ENCODE peak calls at places on chromosomes 2 and 18, in seven cellular contexts. U is endodermal cell, F is aorta, E is SJSA1, Z is lower lobe of right lung, H is astrocyte, M is cardiac muscle cell. Q is an unnamed sample.

GRCh38 chr2:66872926-66873714 is 438.2 kb downstream of the MEIS1 start:
- DNase-seq in U (no peak), F (no peak), E (no peak), Z (no peak), H (no peak), M (no peak), Q (no peak)

GRCh38 chr2:120175000-120175581 is 48.1 kb downstream of the TMEM185B start:
- DNase-seq in U (no peak), F (no peak), E (no peak), Z (no peak), H (peak; percentile 32), M (peak; percentile 70), Q (no peak)

GRCh38 chr2:25257032-25257455 is 84.7 kb downstream of the DNMT3A start:
- DNase-seq in U (no peak), F (no peak), E (no peak), Z (no peak), H (peak; percentile 70), M (peak; percentile 91), Q (no peak)

GRCh38 chr2:71528749-71529148 is 75.4 kb downstream of the DYSF start:
- DNase-seq in U (peak; percentile 33), F (peak; percentile 23), E (no peak), Z (no peak), H (no peak), M (no peak), Q (peak; percentile 20)

GRCh38 chr18:78582131-78582789 is 397.4 kb upstream of the SALL3 start:
- DNase-seq in U (no peak), F (no peak), E (no peak), Z (no peak), H (no peak), M (no peak), Q (no peak)

GRCh38 chr2:1886405-1886992 is 142.2 kb upstream of the PXDN start:
- DNase-seq in U (peak; percentile 93), F (no peak), E (peak; percentile 68), Z (peak; percentile 77), H (peak; percentile 40), M (peak; percentile 87), Q (peak; percentile 54)

GRCh38 chr18:78506031-78506461 is 473.6 kb upstream of the SALL3 start:
- DNase-seq in U (peak; percentile 88), F (peak; percentile 26), E (no peak), Z (no peak), H (no peak), M (peak; percentile 9), Q (no peak)

GRCh38 chr2:240229603-240230423 is 89.4 kb upstream of the OTOS start:
- DNase-seq in U (no peak), F (no peak), E (no peak), Z (no peak), H (no peak), M (no peak), Q (no peak)

GRCh38 chr18:57845468-57846103 is 42.5 kb upstream of the ATP8B1 start:
- DNase-seq in U (no peak), F (no peak), E (no peak), Z (no peak), H (no peak), M (no peak), Q (no peak)

GRCh38 chr2:240914645-240915525 is 8.7 kb downstream of the CROCC2 start:
- DNase-seq in U (no peak), F (peak; percentile 44), E (no peak), Z (peak; percentile 41), H (no peak), M (no peak), Q (no peak)

GRCh38 chr18:48490641-48491040 is 48.2 kb upstream of the CTIF start:
- DNase-seq in U (no peak), F (no peak), E (no peak), Z (no peak), H (peak; percentile 57), M (no peak), Q (no peak)

GRCh38 chr2:15579641-15580040 is 12.0 kb upstream of the DDX1 start:
- DNase-seq in U (peak; percentile 58), F (no peak), E (no peak), Z (no peak), H (peak; percentile 75), M (no peak), Q (no peak)

DNA sequence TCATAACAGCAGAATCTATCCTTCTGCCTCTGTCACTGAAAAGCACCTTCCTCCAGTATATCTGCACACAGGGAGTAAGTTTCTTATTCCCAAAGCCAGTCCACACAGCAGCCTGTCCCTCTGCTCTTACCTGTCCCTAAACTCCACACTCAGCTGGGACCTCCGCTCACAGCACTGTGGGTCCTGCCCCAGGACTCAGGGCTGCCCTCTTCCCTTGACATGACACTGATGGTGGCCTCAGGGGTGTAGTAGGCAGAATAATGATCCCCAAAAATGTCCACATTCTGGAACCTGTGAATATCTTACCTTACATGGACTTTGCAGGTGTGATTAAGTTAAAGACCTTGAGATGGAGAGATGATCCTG is 39.7 kb upstream of the EML4 start:
- DNase-seq in U (no peak), F (no peak), E (no peak), Z (no peak), H (no peak), M (no peak), Q (no peak)
- H3K36me3 ChIP-seq in U (no peaks in the 10 kb centered on the region), F (no peaks in the 10 kb centered on the region), E (no peaks in the 10 kb centered on the region), Z (no peaks in the 10 kb centered on the region), H (no peaks in the 10 kb centered on the region), M (no peaks in the 10 kb centered on the region), Q (no peaks in the 10 kb centered on the region)

DNA sequence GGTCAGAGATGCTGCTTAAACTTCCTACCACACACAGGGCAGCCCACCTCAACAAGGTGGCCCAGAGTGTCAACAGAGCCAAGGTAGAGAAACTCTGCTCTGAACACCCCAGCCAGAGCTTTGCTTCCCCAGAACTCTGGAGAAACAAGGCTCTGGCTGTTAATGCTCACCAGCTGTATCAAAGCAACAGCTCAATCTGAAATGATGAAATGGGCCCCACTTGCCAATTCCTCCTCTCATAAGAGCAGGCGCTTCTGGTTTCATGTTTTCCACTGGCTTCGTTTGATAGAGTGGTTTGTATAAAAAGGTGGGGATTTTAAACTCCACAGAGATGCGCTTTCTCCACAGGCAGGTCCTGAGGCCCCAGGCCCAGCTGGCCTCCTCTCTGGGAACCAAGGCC is 60.9 kb upstream of the TFCP2L1 start:
- DNase-seq in U (no peak), F (no peak), E (no peak), Z (no peak), H (no peak), M (no peak), Q (peak; percentile 21)
- H3K36me3 ChIP-seq in U (peaks cover 88% of the 10 kb centered on the region), F (peaks cover 6% of the 10 kb centered on the region), E (peaks cover 77% of the 10 kb centered on the region), Z (peaks cover 96% of the 10 kb centered on the region), H (peaks cover 22% of the 10 kb centered on the region), M (peaks cover 51% of the 10 kb centered on the region), Q (peaks cover 94% of the 10 kb centered on the region)

GRCh38 chr18:31492671-31493070 is 5.3 kb upstream of the DSG2 start:
- DNase-seq in U (no peak), F (no peak), E (no peak), Z (no peak), H (no peak), M (no peak), Q (no peak)
- H3K36me3 ChIP-seq in U (no peaks in the 10 kb centered on the region), F (no peaks in the 10 kb centered on the region), E (no peaks in the 10 kb centered on the region), Z (no peaks in the 10 kb centered on the region), H (no peaks in the 10 kb centered on the region), M (no peaks in the 10 kb centered on the region), Q (no peaks in the 10 kb centered on the region)

GRCh38 chr18:54157646-54158045 is 66.8 kb downstream of the MBD2 start:
- DNase-seq in U (no peak), F (no peak), E (no peak), Z (no peak), H (no peak), M (no peak), Q (no peak)
- H3K36me3 ChIP-seq in U (no peaks in the 10 kb centered on the region), F (peaks cover 4% of the 10 kb centered on the region), E (peaks cover 76% of the 10 kb centered on the region), Z (peaks cover 96% of the 10 kb centered on the region), H (peaks cover 26% of the 10 kb centered on the region), M (peaks cover 18% of the 10 kb centered on the region), Q (peaks cover 60% of the 10 kb centered on the region)

GRCh38 chr2:117917223-117917917 is 96.5 kb downstream of the CCDC93 start:
- DNase-seq in U (peak; percentile 57), F (no peak), E (no peak), Z (no peak), H (no peak), M (peak; percentile 5), Q (no peak)

GRCh38 chr2:117921520-117921919 is 92.3 kb downstream of the CCDC93 start:
- DNase-seq in U (no peak), F (no peak), E (no peak), Z (no peak), H (no peak), M (no peak), Q (no peak)

DNA sequence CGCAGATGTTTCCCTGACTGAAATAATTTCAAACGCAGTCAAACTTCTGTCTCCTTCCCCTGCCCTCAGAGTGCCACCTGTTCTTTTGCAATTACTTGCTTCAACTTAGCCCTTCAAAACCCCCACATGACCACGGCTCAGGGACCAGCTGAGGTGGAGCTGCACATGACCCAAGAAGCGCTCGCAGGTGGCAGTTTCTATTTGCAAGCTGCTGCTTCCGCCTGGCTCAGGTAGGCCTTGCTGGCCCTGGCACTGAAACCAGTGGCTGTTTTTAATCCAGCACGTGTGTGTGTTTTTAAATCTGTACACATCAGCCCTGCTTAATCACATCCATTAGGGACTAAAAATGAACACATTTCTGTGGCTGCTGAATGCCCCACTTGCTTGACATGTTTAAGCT is 95.3 kb downstream of the CCDC93 start:
- DNase-seq in U (no peak), F (no peak), E (no peak), Z (no peak), H (no peak), M (no peak), Q (no peak)
- H3K36me3 ChIP-seq in U (peaks cover 54% of the 10 kb centered on the region), F (peaks cover 12% of the 10 kb centered on the region), E (peaks cover 50% of the 10 kb centered on the region), Z (peaks cover 85% of the 10 kb centered on the region), H (peaks cover 29% of the 10 kb centered on the region), M (peaks cover 21% of the 10 kb centered on the region), Q (peaks cover 90% of the 10 kb centered on the region)

Q was measured in tibial artery.